ENCODE peak calls at places on chromosomes 1 and 21, in nine cellular contexts. A, S, D, T, W, C, I, R and H are unnamed samples.
A peak's percentile ranks its signal among the peaks of the same experiment; 100 is the strongest.

GRCh38 chr1:229155472-229155871 is 115.4 kb upstream of the RAB4A start:
- DNase-seq in W (no peak), A (no peak), S (no peak), C (no peak), I (no peak), T (no peak), D (peak; percentile 23), R (no peak), H (peak; percentile 47)

GRCh38 chr1:157580179-157580827 is 17.6 kb downstream of the FCRL4 start:
- DNase-seq in A (no peak), S (no peak), R (no peak), T (no peak), W (peak; percentile 71), D (peak; percentile 22), C (no peak), I (peak; percentile 57), H (peak; percentile 58)

GRCh38 chr1:209074575-209075250 is 508.8 kb upstream of the CAMK1G start:
- DNase-seq in I (no peak), W (no peak), R (no peak), C (no peak), D (no peak), S (no peak), A (no peak), T (no peak), H (no peak)

GRCh38 chr1:179825798-179826460 is 51.7 kb downstream of the TOR1AIP2 start:
- DNase-seq in I (no peak), T (no peak), W (no peak), C (no peak), S (no peak), R (no peak), A (no peak), D (no peak), H (no peak)

GRCh38 chr1:8815582-8816285 is 1.7 kb downstream of the RERE start:
- DNase-seq in A (no peak), D (no peak), I (no peak), T (no peak), W (no peak), C (no peak), S (peak; percentile 16), R (no peak), H (no peak)

GRCh38 chr1:226610671-226611070 is 62.1 kb downstream of the STUM start:
- DNase-seq in S (no peak), W (no peak), D (no peak), C (no peak), T (peak; percentile 14), A (no peak), R (no peak), I (no peak), H (no peak)

GRCh38 chr1:67005068-67005467 is 48.9 kb downstream of the SLC35D1 start:
- DNase-seq in A (no peak), R (no peak), I (no peak), C (peak; percentile 55), S (no peak), D (no peak), T (no peak), W (no peak), H (no peak)

GRCh38 chr1:213089924-213090677 is 39.1 kb downstream of the RPS6KC1 start:
- DNase-seq in T (no peak), C (no peak), I (no peak), R (no peak), D (no peak), W (no peak), A (no peak), S (no peak), H (no peak)

GRCh38 chr1:205687242-205687641 is 6.9 kb upstream of the SLC45A3 start:
- DNase-seq in A (no peak), S (no peak), D (no peak), W (no peak), C (no peak), T (no peak), R (no peak), I (no peak), H (no peak)

GRCh38 chr1:164759144-164759920 is 200.3 kb downstream of the PBX1 start:
- DNase-seq in D (no peak), C (no peak), I (no peak), W (no peak), R (no peak), A (no peak), S (no peak), T (no peak), H (no peak)

GRCh38 chr1:154784924-154785531 is 85.1 kb downstream of the KCNN3 start:
- DNase-seq in T (no peak), I (no peak), A (no peak), W (no peak), C (no peak), S (peak; percentile 56), D (no peak), R (no peak), H (peak; percentile 84)

GRCh38 chr1:50704126-50704525 is 255.9 kb downstream of the FAF1 start:
- DNase-seq in W (peak; percentile 6), T (no peak), D (no peak), C (no peak), I (peak; percentile 41), A (no peak), R (no peak), S (no peak), H (peak; percentile 12)

GRCh38 chr1:34985063-34985770 is at the start of gene TMEM35B:
- DNase-seq in A (peak; percentile 68), I (peak; percentile 41), C (peak; percentile 90), D (peak; percentile 65), R (peak; percentile 61), T (peak; percentile 73), W (no peak), S (peak; percentile 67), H (peak; percentile 65)

GRCh38 chr1:231590453-231591198 is 36.0 kb upstream of the DISC1 start:
- DNase-seq in W (peak; percentile 47), R (no peak), T (peak; percentile 24), S (peak; percentile 48), D (peak; percentile 57), I (peak; percentile 83), A (peak; percentile 50), C (no peak), H (peak; percentile 64)

GRCh38 chr1:19377812-19378718 is 65.9 kb downstream of the SLC66A1 start:
- DNase-seq in S (no peak), D (no peak), T (no peak), C (no peak), W (no peak), I (no peak), R (no peak), A (no peak), H (no peak)

GRCh38 chr21:25708467-25709065 is 26.1 kb downstream of the ATP5PF start:
- DNase-seq in T (peak; percentile 22), C (no peak), W (peak; percentile 26), A (peak; percentile 60), S (peak; percentile 40), I (peak; percentile 56), D (peak; percentile 24), R (no peak), H (no peak)

GRCh38 chr1:164914208-164914607 is 355.2 kb downstream of the PBX1 start:
- DNase-seq in W (no peak), D (peak; percentile 46), R (no peak), I (peak; percentile 57), S (no peak), C (no peak), T (no peak), A (no peak), H (no peak)

GRCh38 chr1:11784993-11785769 is 20.6 kb downstream of the MTHFR start:
- DNase-seq in W (peak; percentile 19), R (no peak), D (peak; percentile 72), S (peak; percentile 81), C (peak; percentile 90), T (peak; percentile 64), I (peak; percentile 21), A (peak; percentile 81), H (peak; percentile 68)

GRCh38 chr1:6185635-6186382 is 5.7 kb upstream of the CHD5 start:
- DNase-seq in D (no peak), C (no peak), T (no peak), W (no peak), R (no peak), I (peak; percentile 41), S (no peak), A (no peak), H (no peak)
- TF ChIP-seq POLR2A in D (no peak), C (no peak), T (no peak), W (no peak), R (no peak), I (no peak), S (no peak), A (no peak), H (no peak)

GRCh38 chr1:215022204-215022603 is 60.3 kb upstream of the KCNK2 start:
- DNase-seq in A (no peak), C (no peak), T (no peak), D (no peak), I (peak; percentile 16), W (no peak), R (no peak), S (no peak), H (no peak)

GRCh38 chr1:215023151-215023832 is 59.2 kb upstream of the KCNK2 start:
- DNase-seq in S (no peak), D (no peak), I (peak; percentile 51), A (no peak), R (no peak), C (no peak), W (no peak), T (no peak), H (no peak)

GRCh38 chr1:215018555-215018954 is 64.0 kb upstream of the KCNK2 start:
- DNase-seq in C (no peak), I (peak; percentile 98), W (no peak), A (no peak), R (no peak), S (no peak), T (no peak), D (no peak), H (no peak)

GRCh38 chr1:215022723-215023122 is 59.8 kb upstream of the KCNK2 start:
- DNase-seq in I (peak; percentile 85), D (no peak), R (no peak), W (no peak), S (no peak), C (no peak), T (no peak), A (no peak), H (no peak)
- H3K27ac ChIP-seq in I (peak overlapping the region; percentile 100), D (peak overlapping the region; percentile 65), R (peak overlapping the region; percentile 18), W (no peak overlapping the region), S (peak overlapping the region; percentile 43), C (no peak overlapping the region), T (peak overlapping the region; percentile 39), A (no peak overlapping the region), H (no peak overlapping the region)

GRCh38 chr1:41683681-41684500 is 199.4 kb upstream of the EDN2 start:
- DNase-seq in T (no peak), I (peak; percentile 41), C (peak; percentile 69), A (no peak), R (no peak), D (peak; percentile 35), W (no peak), S (no peak), H (no peak)
- H3K4me1 ChIP-seq in T (no peaks in the 10 kb centered on the region), I (peaks cover 9% of the 10 kb centered on the region), C (peaks cover 36% of the 10 kb centered on the region), A (no peaks in the 10 kb centered on the region), R (peaks cover 4% of the 10 kb centered on the region), D (no peaks in the 10 kb centered on the region), W (peaks cover 19% of the 10 kb centered on the region), S (peaks cover under 1% of the 10 kb centered on the region), H (no peaks in the 10 kb centered on the region)

GRCh38 chr1:173122958-173123852 is 72.5 kb upstream of the TNFSF18 start:
- DNase-seq in W (no peak), C (peak; percentile 66), T (peak; percentile 78), A (peak; percentile 74), I (peak; percentile 95), D (peak; percentile 75), R (peak; percentile 62), S (peak; percentile 45), H (peak; percentile 24)
- TF ChIP-seq POLR2A in W (no peak), C (no peak), T (no peak), A (no peak), I (no peak), D (no peak), R (no peak), S (no peak), H (no peak)

GRCh38 chr1:173639102-173639501 is 4.0 kb downstream of the TEX50 start:
- DNase-seq in W (no peak), R (no peak), I (no peak), S (no peak), D (no peak), C (no peak), A (no peak), T (no peak), H (no peak)
- H3K27ac ChIP-seq in W (no peak overlapping the region), R (no peak overlapping the region), I (no peak overlapping the region), S (no peak overlapping the region), D (peak overlapping the region; percentile 37), C (no peak overlapping the region), A (no peak overlapping the region), T (no peak overlapping the region), H (no peak overlapping the region)